ENCODE peak calls at places on chromosomes 1 and 21, in four cellular contexts. X, B, M and F are unnamed samples.

GRCh38 chr1:64892576-64893573 is 73.5 kb downstream of the JAK1 start:
- DNase-seq in X (no peak), B (no peak), M (no peak), F (no peak)

GRCh38 chr1:161367684-161368398 is at the start of gene CFAP126:
- DNase-seq in X (peak), B (peak), M (no peak), F (no peak)

GRCh38 chr1:176066709-176067108 is 140.4 kb downstream of the COP1 start:
- DNase-seq in X (no peak), B (no peak), M (no peak), F (no peak)

GRCh38 chr1:244603498-244603897 is 49.4 kb upstream of the DESI2 start:
- DNase-seq in X (peak), B (no peak), M (no peak), F (no peak)

GRCh38 chr1:40310129-40310461 is 7.0 kb downstream of the COL9A2 start:
- DNase-seq in X (no peak), B (no peak), M (no peak), F (no peak)

GRCh38 chr21:34969431-34970036 is 79.6 kb downstream of the RUNX1 start:
- DNase-seq in X (no peak), B (no peak), M (no peak), F (no peak)

GRCh38 chr1:61358770-61359455 is 276.6 kb downstream of the NFIA start:
- DNase-seq in X (no peak), B (no peak), M (no peak), F (no peak)

GRCh38 chr1:93722081-93723031 is 40.7 kb upstream of the BCAR3 start:
- DNase-seq in X (no peak), B (peak), M (no peak), F (no peak)

GRCh38 chr1:239429163-239429562 is 42.8 kb downstream of the CHRM3 start:
- DNase-seq in X (no peak), B (no peak), M (no peak), F (no peak)

GRCh38 chr1:155941845-155942507 is 538 bp downstream of the RXFP4 start:
- DNase-seq in X (no peak), B (no peak), M (no peak), F (no peak)

GRCh38 chr1:11132571-11133293 is 33.1 kb upstream of the EXOSC10 start:
- DNase-seq in X (no peak), B (no peak), M (no peak), F (no peak)

GRCh38 chr21:28828981-28829380 is 163.7 kb downstream of the LTN1 start:
- DNase-seq in X (no peak), B (no peak), M (no peak), F (no peak)

GRCh38 chr1:25431495-25432363 is 1.0 kb downstream of the MACO1 start:
- DNase-seq in X (no peak), B (no peak), M (no peak), F (no peak)

GRCh38 chr1:167601442-167602380 is 28.3 kb upstream of the RCSD1 start:
- DNase-seq in X (no peak), B (no peak), M (no peak), F (no peak)

GRCh38 chr1:6727535-6727934 is 25.9 kb upstream of the DNAJC11 start:
- DNase-seq in X (peak), B (peak), M (peak), F (no peak)

GRCh38 chr21:19684328-19684727 is 1280.7 kb upstream of the TMPRSS15 start:
- DNase-seq in X (no peak), B (no peak), M (no peak), F (no peak)

GRCh38 chr1:97577613-97578012 is 343.2 kb downstream of the DPYD start:
- DNase-seq in X (no peak), B (no peak), M (no peak), F (no peak)

GRCh38 chr1:221440658-221441057 is 301.2 kb downstream of the DUSP10 start:
- DNase-seq in X (peak), B (no peak), M (no peak), F (no peak)

GRCh38 chr21:29133796-29134195 is 3.4 kb downstream of the MAP3K7CL start:
- DNase-seq in X (no peak), B (no peak), M (no peak), F (no peak)

GRCh38 chr1:90717665-90718410 is 736 bp upstream of the BARHL2 start:
- DNase-seq in X (no peak), B (no peak), M (no peak), F (no peak)

GRCh38 chr1:34929853-34930701 is 627 bp upstream of the DLGAP3 start:
- DNase-seq in X (no peak), B (peak), M (no peak), F (no peak)

GRCh38 chr21:16587141-16587570 is 857.4 kb downstream of the USP25 start:
- DNase-seq in X (peak), B (no peak), M (no peak), F (no peak)

GRCh38 chr1:182269097-182269496 is 122.5 kb downstream of the GLUL start:
- DNase-seq in X (no peak), B (no peak), M (no peak), F (no peak)

GRCh38 chr1:901108-901859 is 22.4 kb upstream of the SAMD11 start:
- DNase-seq in X (no peak), B (no peak), M (no peak), F (peak)

GRCh38 chr1:1559066-1559465 is 15.6 kb downstream of the SSU72 start:
- DNase-seq in X (no peak), B (no peak), M (no peak), F (no peak)

GRCh38 chr1:198794498-198794897 is 155.7 kb downstream of the PTPRC start:
- DNase-seq in X (peak), B (no peak), M (no peak), F (no peak)

GRCh38 chr1:62437273-62437945 is 560 bp downstream of the USP1 start:
- DNase-seq in X (no peak), B (no peak), M (no peak), F (no peak)

GRCh38 chr1:10867138-10867721 is 70.8 kb upstream of the CASZ1 start:
- DNase-seq in X (no peak), B (peak), M (peak), F (peak)

GRCh38 chr1:174058639-174059038 is 36.5 kb upstream of the RC3H1 start:
- DNase-seq in X (peak), B (no peak), M (no peak), F (no peak)

GRCh38 chr1:108893141-108893530 is 16.4 kb downstream of the GPSM2 start:
- DNase-seq in X (no peak), B (no peak), M (no peak), F (no peak)

GRCh38 chr1:165235777-165236285 is 120.7 kb downstream of the LMX1A start:
- DNase-seq in X (no peak), B (peak), M (no peak), F (peak)

GRCh38 chr1:89259283-89259971 is 13.2 kb downstream of the GBP5 start:
- DNase-seq in X (no peak), B (no peak), M (no peak), F (no peak)

GRCh38 chr1:89953072-89953626 is 41.8 kb upstream of the ZNF326 start:
- DNase-seq in X (peak), B (no peak), M (no peak), F (no peak)

GRCh38 chr1:204115128-204115527 is 36.7 kb downstream of the ETNK2 start:
- DNase-seq in X (no peak), B (no peak), M (no peak), F (no peak)

GRCh38 chr1:200795151-200795550 is 56.5 kb downstream of the CAMSAP2 start:
- DNase-seq in X (peak), B (no peak), M (no peak), F (no peak)

GRCh38 chr1:185701650-185702049 is 32.5 kb upstream of the HMCN1 start:
- DNase-seq in X (no peak), B (no peak), M (no peak), F (no peak)

GRCh38 chr21:45329261-45330074 is 41.8 kb upstream of the POFUT2 start:
- DNase-seq in X (no peak), B (no peak), M (no peak), F (no peak)

GRCh38 chr21:45330075-45330781 is 42.5 kb upstream of the POFUT2 start:
- DNase-seq in X (peak), B (no peak), M (no peak), F (no peak)

GRCh38 chr21:45331521-45332257 is 44.0 kb upstream of the POFUT2 start:
- DNase-seq in X (no peak), B (no peak), M (no peak), F (no peak)

GRCh38 chr21:45332415-45332814 is 44.7 kb upstream of the POFUT2 start:
- DNase-seq in X (no peak), B (no peak), M (no peak), F (no peak)

GRCh38 chr21:45330851-45331261 is 43.2 kb upstream of the POFUT2 start:
- DNase-seq in X (no peak), B (no peak), M (no peak), F (no peak)
- TF ChIP-seq CTCF in X (no peak), B (no peak), M (no peak), F (no peak)

GRCh38 chr1:119006406-119007279 is 18.5 kb upstream of the TBX15 start:
- DNase-seq in X (no peak), B (no peak), M (no peak), F (no peak)
- TF ChIP-seq CTCF in X (no peak), B (no peak), M (no peak), F (no peak)

DNA sequence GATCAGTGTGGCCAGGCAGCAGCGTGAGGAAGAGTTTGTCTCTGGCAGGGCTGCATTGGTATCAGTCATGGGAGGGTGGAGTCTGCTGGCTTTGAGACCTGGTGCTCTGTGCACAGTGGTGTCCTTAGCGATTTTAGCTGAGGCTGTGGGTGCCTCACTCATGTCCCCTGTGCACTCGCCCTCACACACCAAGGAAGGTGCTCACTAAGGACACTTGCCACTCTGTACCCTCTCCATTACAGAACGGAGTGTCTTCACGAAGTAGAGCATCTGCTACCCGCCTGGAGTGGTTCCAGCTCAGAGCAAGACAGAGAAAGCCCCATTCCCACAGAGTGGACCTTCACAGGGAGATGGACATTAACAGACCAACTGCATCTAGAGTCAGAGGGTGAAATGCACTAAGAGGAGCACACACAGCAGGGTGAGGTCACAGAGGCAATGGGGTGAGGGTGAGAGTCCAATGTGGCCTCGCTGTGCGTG is 117.9 kb downstream of the MATN1 start:
- DNase-seq in X (no peak), B (no peak), M (no peak), F (no peak)
- TF ChIP-seq CTCF in X (no peak), B (no peak), M (no peak), F (no peak)

GRCh38 chr21:45364464-45365185 is 40.3 kb upstream of the COL18A1 start:
- DNase-seq in X (peak), B (no peak), M (no peak), F (no peak)
- TF ChIP-seq CTCF in X (peak), B (no peak), M (no peak), F (no peak)

GRCh38 chr1:116886532-116886931 is 23.2 kb upstream of the PTGFRN start:
- DNase-seq in X (no peak), B (no peak), M (no peak), F (no peak)
- TF ChIP-seq CTCF in X (no peak), B (no peak), M (no peak), F (no peak)

GRCh38 chr1:82782599-82782998 is 981.9 kb downstream of the ADGRL2 start:
- DNase-seq in X (no peak), B (no peak), M (no peak), F (no peak)

GRCh38 chr1:82783025-82783424 is 982.3 kb downstream of the ADGRL2 start:
- DNase-seq in X (no peak), B (no peak), M (no peak), F (no peak)

GRCh38 chr1:82775402-82776000 is 974.8 kb downstream of the ADGRL2 start:
- DNase-seq in X (no peak), B (peak), M (no peak), F (no peak)

GRCh38 chr1:82777240-82777639 is 976.5 kb downstream of the ADGRL2 start:
- DNase-seq in X (no peak), B (no peak), M (no peak), F (no peak)

DNA sequence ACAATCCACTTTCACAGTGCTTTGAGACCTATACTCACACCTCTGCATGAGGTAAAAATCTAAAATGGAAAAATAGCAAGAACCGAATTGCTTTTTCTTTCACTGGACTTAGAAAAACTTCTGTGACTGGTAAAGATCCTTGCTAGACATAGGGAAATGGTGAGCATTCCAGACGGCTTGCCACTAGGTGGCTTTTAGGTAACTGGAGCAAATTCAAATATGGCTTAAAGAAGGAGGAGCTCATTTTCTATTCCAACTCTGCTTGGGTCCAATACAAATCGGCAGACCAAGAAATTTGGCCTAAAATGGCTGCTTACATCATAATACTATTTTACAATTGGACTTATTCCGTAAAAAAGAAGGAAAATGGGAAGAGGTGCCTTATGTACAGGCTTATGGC is 977.9 kb downstream of the ADGRL2 start:
- DNase-seq in X (no peak), B (no peak), M (no peak), F (no peak)
- TF ChIP-seq CTCF in X (no peak), B (peak), M (no peak), F (peak)

DNA sequence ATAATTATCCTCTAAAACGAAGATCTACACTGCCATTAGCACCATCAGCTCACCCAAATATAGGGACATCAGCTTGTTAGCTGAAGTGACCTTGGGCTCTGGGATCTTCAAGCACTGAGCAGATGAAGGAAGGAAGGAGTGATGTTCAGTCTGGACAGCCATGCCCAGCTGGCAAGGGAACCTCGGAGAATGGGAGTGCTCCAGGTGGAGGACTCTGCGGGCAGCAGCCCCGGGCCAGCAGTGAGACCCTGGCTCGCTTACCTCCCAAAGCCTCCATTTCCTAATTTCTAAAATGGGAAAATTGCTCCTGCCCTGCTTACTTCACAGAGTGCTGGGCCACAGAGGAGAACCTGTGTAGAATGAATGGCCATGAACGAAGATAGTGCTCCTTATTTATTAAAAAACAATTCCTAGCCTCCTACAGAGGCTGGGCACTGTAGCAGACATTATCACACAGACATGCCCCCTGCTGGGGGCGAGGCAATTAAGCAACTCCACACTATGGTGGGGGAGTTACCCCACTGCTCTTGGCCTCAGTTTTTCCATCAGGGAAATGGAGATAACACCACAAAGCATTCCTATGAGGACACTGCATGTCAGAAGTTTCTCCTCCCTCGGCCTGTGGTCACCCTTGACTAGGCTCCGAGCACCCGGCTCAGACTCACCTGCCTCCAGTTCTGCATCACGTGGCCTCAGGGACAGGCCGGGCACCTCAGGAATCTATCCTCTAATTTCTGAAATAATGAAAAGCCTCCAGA is 117.6 kb downstream of the KCNN3 start:
- DNase-seq in X (no peak), B (no peak), M (no peak), F (no peak)
- TF ChIP-seq CTCF in X (peak), B (peak), M (no peak), F (no peak)

GRCh38 chr1:102970496-102971078 is 137.7 kb downstream of the COL11A1 start:
- DNase-seq in X (peak), B (peak), M (no peak), F (no peak)
- TF ChIP-seq CTCF in X (peak), B (peak), M (no peak), F (peak)

DNA sequence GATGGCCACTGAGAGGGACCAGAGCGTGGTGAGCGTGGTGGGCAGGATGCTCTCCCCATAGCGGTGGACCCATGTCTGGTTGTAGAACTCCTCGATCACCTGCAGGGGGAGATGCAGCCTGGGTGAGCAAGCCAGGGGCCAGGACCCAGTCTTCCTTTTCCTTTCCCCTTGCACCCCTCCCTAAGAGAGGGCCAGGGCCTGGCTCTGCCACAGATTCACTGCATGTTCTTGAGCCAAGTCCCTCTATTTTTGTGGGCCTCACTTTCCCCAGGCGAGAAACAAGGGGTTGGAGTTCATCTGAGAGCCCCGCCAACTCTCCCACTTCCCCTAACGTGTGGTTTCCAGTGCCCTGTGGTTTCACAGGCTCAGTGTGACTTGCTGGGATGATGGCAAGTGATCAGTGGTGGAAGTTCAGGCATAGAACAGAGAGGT is 27.5 kb downstream of the SLC2A1 start:
- DNase-seq in X (peak), B (no peak), M (no peak), F (no peak)
- TF ChIP-seq CTCF in X (peak), B (peak), M (no peak), F (peak)